ENCODE peak calls at places on chromosomes 16 and 17, in six cellular contexts. V is K562, P is SK-N-SH, W is HCT116, T is H1, R is GM12878. I is an unnamed sample.

GRCh38 chr17:28038802-28039600 is 3.5 kb upstream of the NLK start:
- DNase-seq in W (no peak), T (no peak), P (no peak), R (no peak), V (no peak), I (no peak)

GRCh38 chr17:41352597-41353366 is 2.2 kb upstream of the KRT33A start:
- DNase-seq in R (no peak), W (no peak), P (no peak), V (no peak), T (no peak), I (no peak)

GRCh38 chr17:11506635-11507034 is 91.6 kb upstream of the DNAH9 start:
- DNase-seq in R (no peak), T (peak), W (no peak), V (peak), P (no peak), I (peak)

GRCh38 chr16:35746963-35747657 is 2287.7 kb downstream of the TP53TG3F start:
- DNase-seq in R (no peak), T (no peak), W (no peak), P (no peak), V (no peak), I (no peak)

GRCh38 chr16:24098896-24099295 is 157.2 kb upstream of the CACNG3 start:
- DNase-seq in W (no peak), P (no peak), V (no peak), T (no peak), R (no peak), I (no peak)

GRCh38 chr17:73782641-73783381 is 138.6 kb upstream of the SDK2 start:
- DNase-seq in P (no peak), W (peak), R (no peak), V (peak), T (no peak), I (peak)

GRCh38 chr16:31496670-31497069 is 11.5 kb downstream of the RUSF1 start:
- DNase-seq in V (no peak), R (no peak), W (no peak), P (no peak), T (no peak), I (no peak)

GRCh38 chr16:54040975-54041374 is 245.6 kb downstream of the IRX3 start:
- DNase-seq in T (no peak), P (no peak), R (no peak), W (no peak), V (no peak), I (no peak)

GRCh38 chr16:349211-349610 is 3.3 kb downstream of the AXIN1 start:
- DNase-seq in T (no peak), V (no peak), R (peak), P (no peak), W (no peak), I (no peak)

GRCh38 chr17:16199093-16199492 is 16.2 kb downstream of the NCOR1 start:
- DNase-seq in W (no peak), T (no peak), V (no peak), P (no peak), R (no peak), I (no peak)

GRCh38 chr17:78561166-78561565 is 16.0 kb downstream of the DNAH17 start:
- DNase-seq in W (no peak), V (no peak), P (no peak), T (no peak), R (no peak), I (no peak)

GRCh38 chr17:60652484-60653247 is 25.0 kb upstream of the BCAS3 start:
- DNase-seq in T (no peak), R (peak), V (no peak), W (no peak), P (no peak), I (no peak)

GRCh38 chr16:69188716-69189115 is 1.8 kb downstream of the SNTB2 start:
- DNase-seq in V (no peak), T (no peak), R (no peak), P (no peak), W (no peak), I (no peak)

GRCh38 chr17:41065829-41066624 is at the start of gene KRTAP2-4:
- DNase-seq in W (peak), P (no peak), R (no peak), V (peak), T (no peak), I (no peak)

GRCh38 chr16:88705076-88705684 is 1.0 kb downstream of the RNF166 start:
- DNase-seq in W (no peak), P (no peak), R (no peak), T (no peak), V (no peak), I (peak)

GRCh38 chr16:9012848-9013507 is 49.3 kb upstream of the USP7 start:
- DNase-seq in V (no peak), R (no peak), W (no peak), T (peak), P (peak), I (no peak)

GRCh38 chr16:86575754-86576557 is 2.4 kb upstream of the FOXL1 start:
- DNase-seq in P (peak), R (no peak), W (peak), T (peak), V (peak), I (peak)

GRCh38 chr16:4367393-4367856 is 4.2 kb upstream of the VASN start:
- DNase-seq in P (no peak), T (no peak), R (no peak), W (no peak), V (peak), I (no peak)

GRCh38 chr16:84048306-84048705 is 5.7 kb upstream of the SLC38A8 start:
- DNase-seq in T (peak), V (peak), R (no peak), W (peak), P (no peak), I (peak)

GRCh38 chr16:12971216-12971615 is 69.8 kb downstream of the SHISA9 start:
- DNase-seq in V (no peak), P (peak), T (no peak), W (no peak), R (no peak), I (no peak)

GRCh38 chr17:33461051-33461450 is 168.0 kb upstream of the ASIC2 start:
- DNase-seq in R (no peak), W (no peak), P (no peak), V (no peak), T (no peak), I (no peak)

GRCh38 chr16:72646615-72647014 is 401.3 kb downstream of the ZFHX3 start:
- DNase-seq in W (no peak), R (no peak), T (no peak), P (no peak), V (no peak), I (no peak)

GRCh38 chr17:57622886-57623433 is 122.1 kb downstream of the CCDC182 start:
- DNase-seq in T (no peak), W (no peak), P (peak), R (peak), V (no peak), I (no peak)

GRCh38 chr16:177394-177822 is 928 bp downstream of the HBA1 start:
- DNase-seq in W (no peak), V (peak), P (peak), T (no peak), R (no peak), I (no peak)

GRCh38 chr16:71626018-71626857 is at the start of gene MARVELD3:
- DNase-seq in P (peak), V (peak), T (peak), R (no peak), W (peak), I (peak)

GRCh38 chr17:2484876-2485275 is 26.8 kb downstream of the METTL16 start:
- DNase-seq in W (no peak), V (no peak), P (no peak), T (peak), R (no peak), I (no peak)

DNA sequence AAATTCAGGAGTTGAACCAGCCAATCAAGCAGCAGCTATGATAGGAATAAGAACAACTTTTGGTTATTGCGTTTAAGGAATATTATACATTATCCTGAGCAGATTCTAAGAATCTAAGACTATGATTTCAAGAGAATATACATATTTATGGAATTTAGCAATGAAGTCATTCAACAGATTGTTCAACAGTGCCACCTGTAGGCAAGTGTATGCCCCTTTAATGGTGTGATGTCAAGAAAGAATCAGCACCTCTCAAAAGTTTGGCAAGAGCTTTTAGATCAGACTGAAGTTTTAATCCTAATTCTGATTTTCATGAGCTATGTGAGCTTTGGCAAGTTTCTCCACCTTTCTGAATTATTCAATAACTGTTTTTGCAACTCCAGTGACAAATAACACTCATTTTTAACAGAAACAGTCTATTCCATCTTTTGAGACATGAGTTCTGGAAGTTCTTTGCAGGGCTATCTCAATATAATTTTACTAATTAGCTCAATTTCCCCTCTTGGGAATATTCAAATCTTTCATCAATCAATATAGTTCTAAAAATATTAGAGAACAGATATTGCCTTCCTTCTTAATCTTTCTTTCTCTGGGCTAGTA is 474.3 kb upstream of the TOM1L1 start:
- DNase-seq in W (no peak), P (peak), T (no peak), R (no peak), V (no peak), I (peak)
- TF ChIP-seq JUND in W (no peak), P (no peak), T (no peak), R (no peak), V (no peak), I (no peak)

GRCh38 chr17:82039695-82040299 is 2.3 kb upstream of the DCXR start:
- DNase-seq in R (no peak), P (no peak), V (no peak), T (no peak), W (no peak), I (no peak)

GRCh38 chr17:82043507-82043906 is 6.0 kb upstream of the DCXR start:
- DNase-seq in R (no peak), T (peak), V (no peak), P (no peak), W (no peak), I (no peak)

GRCh38 chr17:82042649-82043048 is 5.2 kb upstream of the DCXR start:
- DNase-seq in W (no peak), V (no peak), P (no peak), T (no peak), R (no peak), I (no peak)

GRCh38 chr17:82037889-82038195 is 345 bp upstream of the DCXR start:
- DNase-seq in T (no peak), P (no peak), R (no peak), V (no peak), W (no peak), I (peak)

GRCh38 chr17:82041139-82041814 is 3.8 kb upstream of the DCXR start:
- DNase-seq in V (no peak), W (no peak), P (no peak), T (no peak), R (no peak), I (no peak)
- TF ChIP-seq JUND in V (no peak), W (no peak), P (no peak), T (no peak), R (no peak), I (no peak)

GRCh38 chr16:85556456-85557082 is 56.6 kb upstream of the GSE1 start:
- DNase-seq in W (no peak), V (peak), T (peak), R (no peak), P (peak), I (peak)

GRCh38 chr16:85555549-85556455 is 57.3 kb upstream of the GSE1 start:
- DNase-seq in W (no peak), P (peak), T (peak), R (no peak), V (peak), I (peak)

GRCh38 chr16:85557083-85557975 is 55.8 kb upstream of the GSE1 start:
- DNase-seq in V (peak), R (no peak), W (no peak), T (peak), P (peak), I (peak)

GRCh38 chr16:85560932-85561247 is 52.2 kb upstream of the GSE1 start:
- DNase-seq in T (no peak), V (no peak), P (no peak), R (no peak), W (no peak), I (no peak)

GRCh38 chr16:85557976-85558589 is 55.0 kb upstream of the GSE1 start:
- DNase-seq in R (no peak), T (peak), W (no peak), V (no peak), P (no peak), I (peak)
- TF ChIP-seq JUND in R (no peak), T (no peak), W (no peak), V (no peak), P (no peak), I (no peak)

GRCh38 chr17:8209909-8210760 is at the start of gene AURKB:
- DNase-seq in V (peak), P (peak), W (peak), T (peak), R (peak), I (peak)

GRCh38 chr17:8210761-8211458 is 535 bp upstream of the AURKB start:
- DNase-seq in T (peak), W (no peak), R (no peak), V (no peak), P (no peak), I (no peak)

GRCh38 chr17:8204761-8205555 is 5.4 kb downstream of the AURKB start:
- DNase-seq in W (no peak), T (no peak), R (no peak), P (no peak), V (no peak), I (no peak)

GRCh38 chr17:8206536-8206935 is 3.8 kb downstream of the AURKB start:
- DNase-seq in T (no peak), P (no peak), W (no peak), V (no peak), R (no peak), I (no peak)
- TF ChIP-seq JUND in T (no peak), P (no peak), W (no peak), V (no peak), R (no peak), I (no peak)

DNA sequence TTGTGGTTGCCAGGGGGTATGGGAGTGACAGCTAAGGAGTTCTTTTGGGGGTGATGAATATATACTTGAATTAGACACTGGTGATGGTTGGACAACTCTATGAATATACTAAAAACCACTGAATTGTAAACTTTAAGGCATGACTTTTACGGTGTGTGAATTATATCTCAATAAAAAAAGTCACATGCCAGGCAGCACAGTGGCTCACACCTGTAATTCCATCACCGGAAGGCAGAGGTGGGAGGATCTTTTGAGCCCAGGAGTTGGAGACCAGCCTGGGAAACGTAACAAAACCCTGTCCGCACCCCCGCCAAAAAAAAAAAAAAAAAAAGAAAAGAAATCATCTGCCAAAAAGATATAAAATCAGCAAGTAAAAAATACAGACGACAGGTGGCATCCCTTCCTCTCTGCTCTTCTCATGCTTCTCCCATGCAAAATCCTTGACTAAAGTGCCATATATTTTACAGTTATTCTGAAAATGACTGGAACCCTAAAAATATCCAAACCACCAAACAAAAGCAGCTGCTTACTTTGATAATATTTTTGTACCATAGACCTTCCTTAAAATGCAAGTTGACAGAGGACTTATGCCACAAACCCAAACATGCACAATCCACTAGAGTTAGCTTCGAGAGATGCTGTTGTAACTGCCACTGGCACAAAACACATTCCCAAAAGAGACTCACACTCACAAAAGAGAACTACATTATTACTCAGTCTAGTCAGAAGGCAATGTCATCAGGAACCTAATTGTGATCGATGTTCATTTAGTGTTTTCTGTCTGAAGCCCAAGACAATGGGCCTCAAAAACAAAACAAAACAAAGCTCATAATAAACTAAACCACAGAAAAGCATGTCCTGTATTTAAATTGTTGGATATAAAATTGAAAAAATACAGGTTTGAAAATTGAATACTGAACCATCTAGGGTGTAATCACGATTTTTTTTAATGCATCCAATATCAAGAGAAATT is 2.5 kb downstream of the CRLF3 start:
- DNase-seq in W (no peak), V (no peak), T (no peak), R (no peak), P (no peak), I (no peak)
- TF ChIP-seq JUND in W (no peak), V (no peak), T (no peak), R (no peak), P (no peak), I (no peak)

I was measured in T47D.